ENCODE peak calls at places on chromosome 2, in four cellular contexts. U is HepG2, J is K562, Y is GM12878. N is an unnamed sample.

GRCh38 chr2:112005391-112006075 is 49.5 kb upstream of the TMEM87B start:
- DNase-seq in Y (no peak), U (no peak), J (no peak), N (no peak)

GRCh38 chr2:99442837-99443236 is 47.0 kb downstream of the REV1 start:
- DNase-seq in J (peak), U (no peak), Y (no peak), N (no peak)

GRCh38 chr2:193943406-193943960 is 1713.5 kb upstream of the SLC39A10 start:
- DNase-seq in U (no peak), J (no peak), Y (no peak), N (no peak)

GRCh38 chr2:240127351-240127750 is 8.8 kb downstream of the COPS9 start:
- DNase-seq in Y (no peak), U (no peak), J (no peak), N (no peak)

GRCh38 chr2:175418224-175418843 is 236.8 kb upstream of the ATP5MC3 start:
- DNase-seq in U (no peak), J (peak), Y (no peak), N (no peak)

GRCh38 chr2:241992753-241993152 is 123.2 kb downstream of the RTP5 start:
- DNase-seq in U (no peak), Y (no peak), J (no peak), N (no peak)

GRCh38 chr2:171434671-171434980 is 600 bp downstream of the DCAF17 start:
- DNase-seq in J (peak), Y (no peak), U (peak), N (peak)

GRCh38 chr2:64214281-64215115 is 70.3 kb upstream of the PELI1 start:
- DNase-seq in U (no peak), Y (peak), J (peak), N (no peak)

GRCh38 chr2:74101574-74102300 is 46.0 kb downstream of the BOLA3 start:
- DNase-seq in U (no peak), J (no peak), Y (no peak), N (no peak)

GRCh38 chr2:1653956-1654695 is 90.2 kb downstream of the PXDN start:
- DNase-seq in Y (no peak), J (no peak), U (no peak), N (no peak)

GRCh38 chr2:203775684-203776083 is 69.2 kb downstream of the CD28 start:
- DNase-seq in J (no peak), Y (no peak), U (no peak), N (no peak)

GRCh38 chr2:217105733-217106649 is 246.1 kb upstream of the TNP1 start:
- DNase-seq in U (no peak), Y (no peak), J (peak), N (no peak)

DNA sequence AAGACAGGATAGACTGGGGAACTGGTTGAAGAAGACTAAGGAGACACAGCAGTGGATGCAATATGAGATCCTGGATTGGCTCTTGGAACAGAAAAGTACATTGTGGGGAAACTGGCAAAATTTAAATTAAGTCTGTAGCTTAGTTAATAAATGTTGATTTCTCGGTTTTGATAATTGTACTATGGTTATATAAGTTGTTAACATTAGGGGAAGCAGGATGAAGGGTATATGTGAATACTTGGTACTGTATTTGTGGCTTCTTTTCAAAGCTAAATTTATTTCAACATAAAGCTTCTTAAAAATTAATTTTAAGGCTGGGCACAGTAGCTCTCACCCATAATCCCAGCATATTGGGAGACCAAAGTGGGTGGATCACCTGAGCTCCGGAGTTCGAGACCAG is 103.8 kb downstream of the TMEM17 start:
- DNase-seq in Y (no peak), J (no peak), U (no peak), N (no peak)
- TF ChIP-seq CTCF in Y (no peak), J (no peak), U (no peak), N (no peak)

GRCh38 chr2:220334210-220334609 is 706.8 kb downstream of the SLC4A3 start:
- DNase-seq in U (no peak), J (no peak), Y (no peak), N (no peak)
- TF ChIP-seq ESRRA in U (no peak), J (no peak), Y (no peak), N (no peak)

DNA sequence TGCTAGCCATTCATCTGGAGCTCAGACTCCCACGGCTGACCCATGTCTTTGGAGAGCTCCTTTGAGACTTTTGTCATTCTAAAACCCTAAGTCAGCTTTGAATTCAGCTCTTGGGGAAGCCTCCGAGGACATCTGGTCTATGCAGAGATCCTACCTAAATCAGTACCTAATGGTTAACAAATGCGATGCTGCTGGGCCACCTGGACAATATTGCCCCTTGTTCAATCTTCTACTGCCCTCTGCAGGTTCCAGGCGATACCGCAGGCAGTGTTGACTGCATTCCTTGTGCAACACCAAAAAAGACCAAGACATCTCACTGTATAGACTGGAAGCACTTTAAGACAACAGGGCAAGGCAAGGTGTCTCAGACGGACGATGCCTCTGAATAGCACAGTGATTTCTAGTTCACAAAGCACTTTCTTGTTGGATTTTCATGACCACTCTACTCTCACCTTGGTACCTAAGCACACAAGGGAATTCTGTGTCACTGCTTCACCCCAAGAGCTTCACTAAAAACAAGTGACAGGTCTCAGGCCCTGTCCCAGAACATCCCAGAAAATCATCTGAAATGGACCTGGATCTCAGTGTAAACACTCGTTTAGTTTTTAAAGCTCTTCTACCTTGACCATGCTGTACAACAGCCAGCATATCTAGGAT is 80.9 kb downstream of the XDH start:
- DNase-seq in U (peak), Y (peak), J (peak), N (peak)
- TF ChIP-seq CBFB in U (no peak), Y (no peak), J (no peak), N (no peak)

DNA sequence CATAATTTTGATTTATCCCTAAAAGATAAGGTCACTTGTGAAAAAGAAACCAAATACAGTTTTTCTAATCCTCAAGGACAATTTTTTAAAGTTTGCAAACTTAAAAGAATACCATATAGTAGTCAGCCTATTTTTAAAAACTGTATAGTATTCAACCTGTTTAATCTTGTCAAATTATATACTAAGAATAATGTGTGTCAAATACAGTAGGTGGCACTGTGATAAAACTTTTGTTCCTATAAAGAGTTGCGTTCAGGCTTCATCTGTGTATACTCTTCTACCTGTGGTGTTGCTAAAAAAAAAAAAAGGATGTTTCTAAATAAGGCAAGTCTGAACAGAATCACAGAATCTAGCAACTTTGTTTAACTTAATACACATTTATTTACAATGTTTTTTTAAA is 68.6 kb downstream of the CCDC138 start:
- DNase-seq in Y (no peak), U (peak), J (no peak), N (no peak)
- TF ChIP-seq CTCF in Y (no peak), U (peak), J (no peak), N (no peak)

GRCh38 chr2:231671617-231672350 is 36.5 kb upstream of the PTMA start:
- DNase-seq in Y (peak), J (no peak), U (peak), N (no peak)

GRCh38 chr2:231673348-231673770 is 35.0 kb upstream of the PTMA start:
- DNase-seq in J (peak), U (peak), Y (no peak), N (peak)

GRCh38 chr2:231670892-231671616 is 37.3 kb upstream of the PTMA start:
- DNase-seq in Y (no peak), J (peak), U (no peak), N (no peak)

GRCh38 chr2:231674587-231675334 is 33.6 kb upstream of the PTMA start:
- DNase-seq in U (peak), Y (no peak), J (peak), N (peak)

DNA sequence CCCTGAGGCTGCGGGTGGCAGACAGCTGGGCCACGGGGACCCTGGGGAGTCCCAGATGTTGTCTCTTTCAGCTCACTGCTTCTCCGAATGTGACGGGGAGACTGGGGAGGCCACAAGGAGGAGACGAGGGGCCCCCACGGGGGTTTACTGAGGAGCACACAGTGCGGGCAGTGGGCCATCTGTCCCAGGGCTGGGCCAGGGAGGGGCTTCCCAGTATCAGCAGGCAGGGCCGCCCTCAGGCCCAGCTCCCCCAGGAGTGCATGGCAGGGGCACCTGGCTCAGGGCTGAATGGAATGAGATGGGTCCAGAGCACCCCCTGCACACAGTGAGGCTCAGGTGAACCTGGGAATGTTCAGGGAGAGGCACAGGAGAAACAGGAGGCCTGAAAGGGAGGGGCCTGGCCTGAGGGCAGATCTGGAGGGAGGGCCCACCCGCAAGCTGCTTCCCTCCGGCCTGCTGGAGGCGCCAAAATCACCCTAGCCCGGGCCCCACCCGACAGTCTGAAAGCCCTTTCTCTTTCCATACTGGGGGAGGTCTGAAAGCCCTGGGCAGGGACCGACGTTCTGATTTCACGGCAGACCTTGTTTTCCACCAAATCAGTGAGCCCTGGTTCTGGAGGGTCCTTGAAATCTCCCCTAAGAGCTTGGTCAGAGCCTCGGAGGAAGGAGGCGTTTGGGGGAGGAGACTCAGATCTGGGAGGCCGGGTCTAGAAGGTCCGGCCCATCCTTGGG is 35.5 kb upstream of the PTMA start:
- DNase-seq in U (peak), Y (peak), J (peak), N (peak)
- TF ChIP-seq ESRRA in U (no peak), Y (no peak), J (no peak), N (no peak)

GRCh38 chr2:8514748-8515389 is 167.0 kb upstream of the ID2 start:
- DNase-seq in U (no peak), J (no peak), Y (peak), N (no peak)

GRCh38 chr2:8513601-8514273 is 168.1 kb upstream of the ID2 start:
- DNase-seq in U (no peak), J (no peak), Y (no peak), N (no peak)

GRCh38 chr2:8515864-8516533 is 165.9 kb upstream of the ID2 start:
- DNase-seq in Y (peak), U (no peak), J (no peak), N (no peak)

GRCh38 chr2:8514274-8514662 is 167.6 kb upstream of the ID2 start:
- DNase-seq in Y (no peak), J (no peak), U (no peak), N (no peak)

GRCh38 chr2:8515390-8515761 is 166.5 kb upstream of the ID2 start:
- DNase-seq in Y (peak), U (no peak), J (no peak), N (no peak)
- TF ChIP-seq CBFB in Y (no peak), U (no peak), J (no peak), N (no peak)

DNA sequence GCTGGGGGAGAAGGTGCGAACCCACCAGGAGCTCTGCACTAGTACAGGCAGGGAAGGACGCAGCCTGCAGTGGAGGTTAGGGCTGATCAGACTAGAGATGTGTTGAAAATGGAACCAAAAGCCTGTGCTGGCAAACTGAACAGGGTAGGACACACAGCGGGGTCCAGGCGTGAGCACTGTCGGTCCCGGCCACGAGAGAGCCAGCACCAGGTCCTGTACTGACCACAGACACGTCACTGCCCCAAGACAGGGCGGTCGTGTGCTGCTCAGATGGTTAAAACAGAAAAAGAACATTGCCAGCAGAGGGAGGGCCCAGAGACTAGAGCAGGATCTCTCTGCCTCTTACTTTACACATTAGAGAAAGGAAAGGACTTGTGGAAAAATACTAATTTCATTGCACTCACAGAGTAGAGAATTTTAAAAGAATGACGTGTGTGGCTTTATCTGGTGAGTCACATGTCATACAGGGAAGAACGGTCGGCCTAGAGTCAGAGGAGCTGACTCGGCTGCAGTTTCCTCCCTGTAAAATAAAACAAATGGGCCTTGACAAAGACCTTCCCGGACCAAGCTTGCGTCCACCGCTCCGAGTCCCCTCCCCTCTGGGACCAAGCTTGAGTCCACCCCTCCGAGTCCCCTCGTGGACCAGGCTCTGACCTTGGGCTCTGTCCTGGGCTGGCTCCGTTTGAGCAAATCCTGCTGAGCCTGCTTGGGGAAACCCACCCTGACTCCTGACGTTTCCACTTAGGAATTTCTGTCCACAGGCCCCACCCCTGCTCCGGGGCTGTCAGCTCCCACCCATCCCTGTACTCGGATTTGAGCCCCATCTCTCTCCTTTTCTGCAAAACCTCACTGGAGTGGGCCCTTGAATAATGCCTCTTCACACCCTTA is 16.7 kb upstream of the ADI1 start:
- DNase-seq in J (peak), Y (no peak), U (peak), N (no peak)
- TF ChIP-seq CTCF in J (peak), Y (no peak), U (peak), N (no peak)

DNA sequence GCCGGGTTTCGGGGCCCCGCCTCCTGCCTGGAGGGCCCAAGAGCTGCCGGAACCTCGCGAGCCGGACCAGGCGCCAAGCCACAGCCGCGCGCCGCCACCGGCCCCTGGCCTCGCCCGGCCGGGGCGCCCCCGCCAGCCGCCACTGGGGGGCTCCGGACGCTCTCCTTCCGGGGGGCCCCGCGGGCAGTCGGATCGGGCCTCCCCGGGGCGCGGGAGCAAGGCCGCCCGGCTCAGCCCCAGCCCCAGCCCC is 17.4 kb upstream of the HAAO start:
- DNase-seq in U (peak), J (peak), Y (no peak), N (peak)
- TF ChIP-seq ESRRA in U (no peak), J (no peak), Y (no peak), N (no peak)

DNA sequence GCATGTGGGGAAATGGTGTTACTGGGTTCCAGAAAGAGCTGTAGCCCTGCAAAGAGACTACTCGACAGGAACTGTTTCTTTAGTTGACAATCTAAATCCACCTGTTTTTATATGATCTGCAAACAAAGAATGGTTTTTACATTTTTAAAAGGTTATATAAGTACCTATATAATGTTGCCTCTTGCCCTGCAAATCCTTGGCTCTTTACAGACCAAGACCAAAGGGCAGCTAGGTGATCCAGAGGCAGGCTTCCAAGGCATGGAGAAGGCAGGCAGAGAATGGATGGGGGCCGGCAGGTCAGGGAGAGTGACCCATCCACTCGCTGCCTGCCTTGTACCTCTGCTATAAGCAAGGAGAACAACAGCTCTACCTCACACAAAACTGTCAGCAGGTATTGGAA is 173.6 kb downstream of the ANTXR1 start:
- DNase-seq in J (no peak), Y (no peak), U (no peak), N (no peak)
- TF ChIP-seq CBFB in J (no peak), Y (no peak), U (no peak), N (no peak)

GRCh38 chr2:25257931-25258771 is 83.6 kb downstream of the DNMT3A start:
- DNase-seq in Y (no peak), U (no peak), J (no peak), N (peak)

GRCh38 chr2:25258814-25259743 is 82.6 kb downstream of the DNMT3A start:
- DNase-seq in Y (no peak), J (no peak), U (no peak), N (no peak)

GRCh38 chr2:25255745-25256485 is 85.8 kb downstream of the DNMT3A start:
- DNase-seq in U (no peak), J (no peak), Y (no peak), N (no peak)

GRCh38 chr2:25256486-25256875 is 85.2 kb downstream of the DNMT3A start:
- DNase-seq in J (peak), Y (no peak), U (no peak), N (no peak)

GRCh38 chr2:25257032-25257455 is 84.7 kb downstream of the DNMT3A start:
- DNase-seq in J (no peak), Y (no peak), U (no peak), N (no peak)
- TF ChIP-seq CTCF in J (no peak), Y (no peak), U (no peak), N (no peak)